ENCODE peak calls at places on chromosomes 4 and X, in ten cellular contexts. One of them, this sample, is unnamed.

GRCh38 chrX:17919896-17920446 is 58.9 kb upstream of the RAI2 start:
- DNase-seq in NCI-H1694: no peak
- DNase-seq in RPMI8226: no peak
- DNase-seq in Kasumi-1: no peak
- DNase-seq in stomach: no peak
- DNase-seq in NCI-H748 treated with DMSO at 0.1 percent for 48 hours: no peak
- DNase-seq in activated T-cell treated with anti-CD3 and anti-CD28 coated beads for 1 hour: no peak
- DNase-seq in ELF-1: peak
- DNase-seq in A673: no peak
- DNase-seq in CD4-positive, alpha-beta T cell: no peak
- DNase-seq in this sample: no peak

GRCh38 chrX:105314468-105314867 is 94.0 kb upstream of the TEX13A start:
- DNase-seq in NCI-H1694: no peak
- DNase-seq in activated T-cell treated with anti-CD3 and anti-CD28 coated beads for 1 hour: no peak
- DNase-seq in RPMI8226: no peak
- DNase-seq in NCI-H748 treated with DMSO at 0.1 percent for 48 hours: no peak
- DNase-seq in CD4-positive, alpha-beta T cell: no peak
- DNase-seq in ELF-1: no peak
- DNase-seq in stomach: no peak
- DNase-seq in A673: no peak
- DNase-seq in Kasumi-1: no peak
- DNase-seq in this sample: peak

GRCh38 chr4:95068401-95068800 is 310.6 kb downstream of the BMPR1B start:
- DNase-seq in RPMI8226: no peak
- DNase-seq in ELF-1: no peak
- DNase-seq in CD4-positive, alpha-beta T cell: no peak
- DNase-seq in A673: no peak
- DNase-seq in stomach: no peak
- DNase-seq in Kasumi-1: no peak
- DNase-seq in activated T-cell treated with anti-CD3 and anti-CD28 coated beads for 1 hour: no peak
- DNase-seq in NCI-H748 treated with DMSO at 0.1 percent for 48 hours: no peak
- DNase-seq in NCI-H1694: no peak
- DNase-seq in this sample: no peak

GRCh38 chrX:150849996-150850720 is 48.3 kb downstream of the CD99L2 start:
- DNase-seq in CD4-positive, alpha-beta T cell: no peak
- DNase-seq in NCI-H748 treated with DMSO at 0.1 percent for 48 hours: no peak
- DNase-seq in A673: no peak
- DNase-seq in stomach: no peak
- DNase-seq in Kasumi-1: no peak
- DNase-seq in RPMI8226: no peak
- DNase-seq in activated T-cell treated with anti-CD3 and anti-CD28 coated beads for 1 hour: no peak
- DNase-seq in NCI-H1694: no peak
- DNase-seq in ELF-1: no peak
- DNase-seq in this sample: no peak

GRCh38 chrX:68490644-68491043 is 8.2 kb upstream of the YIPF6 start:
- DNase-seq in stomach: no peak
- DNase-seq in RPMI8226: peak
- DNase-seq in NCI-H1694: no peak
- DNase-seq in CD4-positive, alpha-beta T cell: no peak
- DNase-seq in ELF-1: no peak
- DNase-seq in A673: peak
- DNase-seq in activated T-cell treated with anti-CD3 and anti-CD28 coated beads for 1 hour: no peak
- DNase-seq in Kasumi-1: peak
- DNase-seq in NCI-H748 treated with DMSO at 0.1 percent for 48 hours: no peak
- DNase-seq in this sample: peak

GRCh38 chr4:152996101-152996500 is 60.0 kb downstream of the FHDC1 start:
- DNase-seq in NCI-H748 treated with DMSO at 0.1 percent for 48 hours: no peak
- DNase-seq in A673: peak
- DNase-seq in stomach: peak
- DNase-seq in NCI-H1694: no peak
- DNase-seq in Kasumi-1: no peak
- DNase-seq in activated T-cell treated with anti-CD3 and anti-CD28 coated beads for 1 hour: no peak
- DNase-seq in RPMI8226: no peak
- DNase-seq in ELF-1: peak
- DNase-seq in CD4-positive, alpha-beta T cell: no peak
- DNase-seq in this sample: peak

GRCh38 chrX:75623535-75623934 is 100.7 kb upstream of the ZDHHC15 start:
- DNase-seq in stomach: no peak
- DNase-seq in ELF-1: no peak
- DNase-seq in RPMI8226: no peak
- DNase-seq in NCI-H748 treated with DMSO at 0.1 percent for 48 hours: no peak
- DNase-seq in NCI-H1694: no peak
- DNase-seq in CD4-positive, alpha-beta T cell: no peak
- DNase-seq in activated T-cell treated with anti-CD3 and anti-CD28 coated beads for 1 hour: no peak
- DNase-seq in A673: no peak
- DNase-seq in Kasumi-1: peak
- DNase-seq in this sample: no peak

GRCh38 chr4:183436417-183436816 is 8.0 kb upstream of the CDKN2AIP start:
- DNase-seq in A673: no peak
- DNase-seq in NCI-H748 treated with DMSO at 0.1 percent for 48 hours: no peak
- DNase-seq in ELF-1: no peak
- DNase-seq in Kasumi-1: no peak
- DNase-seq in CD4-positive, alpha-beta T cell: no peak
- DNase-seq in stomach: no peak
- DNase-seq in RPMI8226: no peak
- DNase-seq in activated T-cell treated with anti-CD3 and anti-CD28 coated beads for 1 hour: no peak
- DNase-seq in NCI-H1694: no peak
- DNase-seq in this sample: peak

GRCh38 chr4:182567119-182567518 is 323.9 kb downstream of the TENM3 start:
- DNase-seq in ELF-1: no peak
- DNase-seq in A673: no peak
- DNase-seq in stomach: no peak
- DNase-seq in activated T-cell treated with anti-CD3 and anti-CD28 coated beads for 1 hour: no peak
- DNase-seq in Kasumi-1: no peak
- DNase-seq in NCI-H1694: no peak
- DNase-seq in CD4-positive, alpha-beta T cell: no peak
- DNase-seq in RPMI8226: no peak
- DNase-seq in NCI-H748 treated with DMSO at 0.1 percent for 48 hours: no peak
- DNase-seq in this sample: no peak

GRCh38 chr4:79088991-79089705 is 149.9 kb upstream of the PAQR3 start:
- DNase-seq in RPMI8226: no peak
- DNase-seq in NCI-H1694: no peak
- DNase-seq in NCI-H748 treated with DMSO at 0.1 percent for 48 hours: no peak
- DNase-seq in stomach: no peak
- DNase-seq in ELF-1: no peak
- DNase-seq in Kasumi-1: no peak
- DNase-seq in CD4-positive, alpha-beta T cell: no peak
- DNase-seq in A673: no peak
- DNase-seq in activated T-cell treated with anti-CD3 and anti-CD28 coated beads for 1 hour: no peak
- DNase-seq in this sample: no peak

GRCh38 chr4:99755223-99755944 is 61.2 kb upstream of the DAPP1 start:
- DNase-seq in CD4-positive, alpha-beta T cell: no peak
- DNase-seq in stomach: no peak
- DNase-seq in activated T-cell treated with anti-CD3 and anti-CD28 coated beads for 1 hour: no peak
- DNase-seq in Kasumi-1: no peak
- DNase-seq in A673: no peak
- DNase-seq in RPMI8226: no peak
- DNase-seq in NCI-H748 treated with DMSO at 0.1 percent for 48 hours: no peak
- DNase-seq in ELF-1: no peak
- DNase-seq in NCI-H1694: no peak
- DNase-seq in this sample: no peak

GRCh38 chr4:978957-979701 is 5.8 kb upstream of the DGKQ start:
- DNase-seq in stomach: no peak
- DNase-seq in NCI-H1694: no peak
- DNase-seq in Kasumi-1: peak
- DNase-seq in NCI-H748 treated with DMSO at 0.1 percent for 48 hours: no peak
- DNase-seq in ELF-1: no peak
- DNase-seq in activated T-cell treated with anti-CD3 and anti-CD28 coated beads for 1 hour: no peak
- DNase-seq in RPMI8226: no peak
- DNase-seq in A673: no peak
- DNase-seq in CD4-positive, alpha-beta T cell: no peak
- DNase-seq in this sample: no peak

GRCh38 chr4:163448541-163449203 is 24.9 kb downstream of the TKTL2 start:
- DNase-seq in A673: peak
- DNase-seq in Kasumi-1: no peak
- DNase-seq in RPMI8226: no peak
- DNase-seq in NCI-H748 treated with DMSO at 0.1 percent for 48 hours: no peak
- DNase-seq in activated T-cell treated with anti-CD3 and anti-CD28 coated beads for 1 hour: no peak
- DNase-seq in CD4-positive, alpha-beta T cell: no peak
- DNase-seq in NCI-H1694: no peak
- DNase-seq in stomach: no peak
- DNase-seq in ELF-1: no peak
- DNase-seq in this sample: peak

GRCh38 chr4:95742179-95742578 is 97.7 kb upstream of the PDHA2 start:
- DNase-seq in stomach: no peak
- DNase-seq in ELF-1: no peak
- DNase-seq in CD4-positive, alpha-beta T cell: no peak
- DNase-seq in A673: no peak
- DNase-seq in NCI-H1694: no peak
- DNase-seq in RPMI8226: no peak
- DNase-seq in Kasumi-1: no peak
- DNase-seq in NCI-H748 treated with DMSO at 0.1 percent for 48 hours: no peak
- DNase-seq in activated T-cell treated with anti-CD3 and anti-CD28 coated beads for 1 hour: no peak
- DNase-seq in this sample: no peak

GRCh38 chrX:135521405-135522131 is 1.1 kb downstream of the INTS6L start:
- DNase-seq in stomach: peak
- DNase-seq in RPMI8226: peak
- DNase-seq in NCI-H748 treated with DMSO at 0.1 percent for 48 hours: peak
- DNase-seq in Kasumi-1: peak
- DNase-seq in NCI-H1694: peak
- DNase-seq in activated T-cell treated with anti-CD3 and anti-CD28 coated beads for 1 hour: peak
- DNase-seq in CD4-positive, alpha-beta T cell: peak
- DNase-seq in A673: peak
- DNase-seq in ELF-1: peak
- DNase-seq in this sample: peak

GRCh38 chr4:34417160-34417559 is 1827.2 kb downstream of the ARAP2 start:
- DNase-seq in RPMI8226: no peak
- DNase-seq in ELF-1: no peak
- DNase-seq in Kasumi-1: no peak
- DNase-seq in NCI-H1694: no peak
- DNase-seq in CD4-positive, alpha-beta T cell: no peak
- DNase-seq in NCI-H748 treated with DMSO at 0.1 percent for 48 hours: no peak
- DNase-seq in activated T-cell treated with anti-CD3 and anti-CD28 coated beads for 1 hour: no peak
- DNase-seq in A673: no peak
- DNase-seq in stomach: no peak
- DNase-seq in this sample: no peak

GRCh38 chr4:185839770-185840169 is 27.8 kb upstream of the SORBS2 start:
- DNase-seq in ELF-1: no peak
- DNase-seq in RPMI8226: no peak
- DNase-seq in A673: peak
- DNase-seq in CD4-positive, alpha-beta T cell: no peak
- DNase-seq in NCI-H1694: no peak
- DNase-seq in activated T-cell treated with anti-CD3 and anti-CD28 coated beads for 1 hour: no peak
- DNase-seq in NCI-H748 treated with DMSO at 0.1 percent for 48 hours: no peak
- DNase-seq in Kasumi-1: no peak
- DNase-seq in stomach: no peak
- DNase-seq in this sample: no peak

GRCh38 chrX:13994104-13994503 is 35.6 kb downstream of the GEMIN8 start:
- DNase-seq in ELF-1: no peak
- DNase-seq in CD4-positive, alpha-beta T cell: no peak
- DNase-seq in NCI-H1694: no peak
- DNase-seq in Kasumi-1: no peak
- DNase-seq in activated T-cell treated with anti-CD3 and anti-CD28 coated beads for 1 hour: no peak
- DNase-seq in RPMI8226: no peak
- DNase-seq in A673: no peak
- DNase-seq in stomach: no peak
- DNase-seq in NCI-H748 treated with DMSO at 0.1 percent for 48 hours: no peak
- DNase-seq in this sample: no peak

GRCh38 chr4:184163813-184164212 is 53.9 kb downstream of the ENPP6 start:
- DNase-seq in Kasumi-1: peak
- DNase-seq in activated T-cell treated with anti-CD3 and anti-CD28 coated beads for 1 hour: no peak
- DNase-seq in A673: peak
- DNase-seq in NCI-H748 treated with DMSO at 0.1 percent for 48 hours: peak
- DNase-seq in RPMI8226: peak
- DNase-seq in NCI-H1694: peak
- DNase-seq in stomach: peak
- DNase-seq in ELF-1: peak
- DNase-seq in CD4-positive, alpha-beta T cell: no peak
- DNase-seq in this sample: peak

GRCh38 chr4:12411072-12411471 is 982.4 kb upstream of the HS3ST1 start:
- DNase-seq in CD4-positive, alpha-beta T cell: no peak
- DNase-seq in RPMI8226: no peak
- DNase-seq in ELF-1: no peak
- DNase-seq in Kasumi-1: no peak
- DNase-seq in NCI-H1694: no peak
- DNase-seq in A673: no peak
- DNase-seq in NCI-H748 treated with DMSO at 0.1 percent for 48 hours: no peak
- DNase-seq in stomach: no peak
- DNase-seq in activated T-cell treated with anti-CD3 and anti-CD28 coated beads for 1 hour: no peak
- DNase-seq in this sample: peak

GRCh38 chr4:182142146-182143085 is 100.8 kb upstream of the TENM3 start:
- DNase-seq in CD4-positive, alpha-beta T cell: no peak
- DNase-seq in stomach: no peak
- DNase-seq in NCI-H1694: no peak
- DNase-seq in ELF-1: peak
- DNase-seq in Kasumi-1: no peak
- DNase-seq in RPMI8226: no peak
- DNase-seq in A673: peak
- DNase-seq in NCI-H748 treated with DMSO at 0.1 percent for 48 hours: peak
- DNase-seq in activated T-cell treated with anti-CD3 and anti-CD28 coated beads for 1 hour: no peak
- DNase-seq in this sample: peak

GRCh38 chr4:139789096-139789495 is 123.5 kb downstream of the MGST2 start:
- DNase-seq in A673: no peak
- DNase-seq in NCI-H748 treated with DMSO at 0.1 percent for 48 hours: no peak
- DNase-seq in RPMI8226: no peak
- DNase-seq in CD4-positive, alpha-beta T cell: no peak
- DNase-seq in NCI-H1694: no peak
- DNase-seq in activated T-cell treated with anti-CD3 and anti-CD28 coated beads for 1 hour: no peak
- DNase-seq in ELF-1: no peak
- DNase-seq in Kasumi-1: peak
- DNase-seq in stomach: no peak
- DNase-seq in this sample: no peak

GRCh38 chr4:93147524-93148212 is 680.9 kb upstream of the ATOH1 start:
- DNase-seq in activated T-cell treated with anti-CD3 and anti-CD28 coated beads for 1 hour: no peak
- DNase-seq in NCI-H1694: no peak
- DNase-seq in RPMI8226: no peak
- DNase-seq in NCI-H748 treated with DMSO at 0.1 percent for 48 hours: peak
- DNase-seq in CD4-positive, alpha-beta T cell: no peak
- DNase-seq in A673: peak
- DNase-seq in Kasumi-1: no peak
- DNase-seq in stomach: no peak
- DNase-seq in ELF-1: peak
- DNase-seq in this sample: no peak

GRCh38 chr4:110626532-110627153 is 3.8 kb upstream of the PITX2 start:
- DNase-seq in activated T-cell treated with anti-CD3 and anti-CD28 coated beads for 1 hour: no peak
- DNase-seq in ELF-1: peak
- DNase-seq in CD4-positive, alpha-beta T cell: no peak
- DNase-seq in NCI-H1694: no peak
- DNase-seq in stomach: no peak
- DNase-seq in RPMI8226: no peak
- DNase-seq in NCI-H748 treated with DMSO at 0.1 percent for 48 hours: no peak
- DNase-seq in Kasumi-1: no peak
- DNase-seq in A673: no peak
- DNase-seq in this sample: no peak

GRCh38 chrX:24241822-24242648 is 71.8 kb downstream of the SUPT20HL2 start:
- DNase-seq in A673: peak
- DNase-seq in NCI-H748 treated with DMSO at 0.1 percent for 48 hours: no peak
- DNase-seq in stomach: no peak
- DNase-seq in activated T-cell treated with anti-CD3 and anti-CD28 coated beads for 1 hour: no peak
- DNase-seq in ELF-1: peak
- DNase-seq in Kasumi-1: peak
- DNase-seq in NCI-H1694: peak
- DNase-seq in RPMI8226: peak
- DNase-seq in CD4-positive, alpha-beta T cell: no peak
- DNase-seq in this sample: peak

GRCh38 chr4:91032725-91033445 is 905.7 kb downstream of the CCSER1 start:
- DNase-seq in NCI-H748 treated with DMSO at 0.1 percent for 48 hours: no peak
- DNase-seq in NCI-H1694: no peak
- DNase-seq in Kasumi-1: no peak
- DNase-seq in stomach: no peak
- DNase-seq in activated T-cell treated with anti-CD3 and anti-CD28 coated beads for 1 hour: no peak
- DNase-seq in CD4-positive, alpha-beta T cell: no peak
- DNase-seq in A673: no peak
- DNase-seq in RPMI8226: no peak
- DNase-seq in ELF-1: no peak
- DNase-seq in this sample: no peak

GRCh38 chr4:55553442-55553841 is 6.7 kb upstream of the CLOCK start:
- DNase-seq in activated T-cell treated with anti-CD3 and anti-CD28 coated beads for 1 hour: no peak
- DNase-seq in A673: peak
- DNase-seq in NCI-H1694: no peak
- DNase-seq in CD4-positive, alpha-beta T cell: no peak
- DNase-seq in Kasumi-1: no peak
- DNase-seq in stomach: peak
- DNase-seq in RPMI8226: peak
- DNase-seq in ELF-1: peak
- DNase-seq in NCI-H748 treated with DMSO at 0.1 percent for 48 hours: no peak
- DNase-seq in this sample: peak

GRCh38 chrX:13212191-13212651 is 107.6 kb downstream of the ATXN3L start:
- DNase-seq in stomach: no peak
- DNase-seq in NCI-H748 treated with DMSO at 0.1 percent for 48 hours: no peak
- DNase-seq in CD4-positive, alpha-beta T cell: no peak
- DNase-seq in A673: no peak
- DNase-seq in activated T-cell treated with anti-CD3 and anti-CD28 coated beads for 1 hour: no peak
- DNase-seq in RPMI8226: no peak
- DNase-seq in ELF-1: no peak
- DNase-seq in Kasumi-1: peak
- DNase-seq in NCI-H1694: no peak
- DNase-seq in this sample: peak